ENCODE peak calls at places on chromosomes 16 and 17, in eight cellular contexts. One of them, this sample, is unnamed.

GRCh38 chr16:64253525-64253924 is 868.3 kb downstream of the CDH11 start:
- DNase-seq in G401: no peak
- DNase-seq in NCI-H146: no peak
- DNase-seq in neural crest cell: no peak
- DNase-seq in caudate nucleus: no peak
- DNase-seq in stimulated activated CD8-positive, alpha-beta memory T cell treated with anti-CD3 and anti-CD28 coated beads, Interleukin-7, amount 100 ng/mL, for 48 hours: no peak
- DNase-seq in cardiac muscle cell: no peak
- DNase-seq in HT-29: no peak
- DNase-seq in this sample: no peak

GRCh38 chr17:71142333-71142732 is 973.0 kb downstream of the KCNJ2 start:
- DNase-seq in HT-29: no peak
- DNase-seq in G401: no peak
- DNase-seq in caudate nucleus: no peak
- DNase-seq in cardiac muscle cell: peak; percentile 1
- DNase-seq in neural crest cell: no peak
- DNase-seq in stimulated activated CD8-positive, alpha-beta memory T cell treated with anti-CD3 and anti-CD28 coated beads, Interleukin-7, amount 100 ng/mL, for 48 hours: no peak
- DNase-seq in NCI-H146: peak; percentile 51
- DNase-seq in this sample: no peak

GRCh38 chr17:47099451-47099986 is 89.6 kb downstream of the CDC27 start:
- DNase-seq in HT-29: no peak
- DNase-seq in cardiac muscle cell: no peak
- DNase-seq in G401: peak; percentile 17
- DNase-seq in neural crest cell: no peak
- DNase-seq in caudate nucleus: no peak
- DNase-seq in stimulated activated CD8-positive, alpha-beta memory T cell treated with anti-CD3 and anti-CD28 coated beads, Interleukin-7, amount 100 ng/mL, for 48 hours: no peak
- DNase-seq in NCI-H146: no peak
- DNase-seq in this sample: no peak

GRCh38 chr17:19533036-19533717 is 477 bp upstream of the SLC47A1 start:
- DNase-seq in stimulated activated CD8-positive, alpha-beta memory T cell treated with anti-CD3 and anti-CD28 coated beads, Interleukin-7, amount 100 ng/mL, for 48 hours: no peak
- DNase-seq in NCI-H146: no peak
- DNase-seq in cardiac muscle cell: no peak
- DNase-seq in neural crest cell: no peak
- DNase-seq in HT-29: no peak
- DNase-seq in caudate nucleus: no peak
- DNase-seq in G401: no peak
- DNase-seq in this sample: no peak

GRCh38 chr17:75998327-75998795 is 2.3 kb upstream of the CDK3 start:
- DNase-seq in caudate nucleus: no peak
- DNase-seq in stimulated activated CD8-positive, alpha-beta memory T cell treated with anti-CD3 and anti-CD28 coated beads, Interleukin-7, amount 100 ng/mL, for 48 hours: no peak
- DNase-seq in G401: no peak
- DNase-seq in HT-29: peak; percentile 21
- DNase-seq in cardiac muscle cell: no peak
- DNase-seq in NCI-H146: peak; percentile 76
- DNase-seq in neural crest cell: no peak
- DNase-seq in this sample: no peak

GRCh38 chr16:90035902-90036301 is 16.6 kb upstream of the DBNDD1 start:
- DNase-seq in caudate nucleus: no peak
- DNase-seq in NCI-H146: no peak
- DNase-seq in stimulated activated CD8-positive, alpha-beta memory T cell treated with anti-CD3 and anti-CD28 coated beads, Interleukin-7, amount 100 ng/mL, for 48 hours: no peak
- DNase-seq in G401: no peak
- DNase-seq in neural crest cell: no peak
- DNase-seq in HT-29: no peak
- DNase-seq in cardiac muscle cell: no peak
- DNase-seq in this sample: no peak

GRCh38 chr17:76512366-76513305 is 11.4 kb upstream of the RHBDF2 start:
- DNase-seq in neural crest cell: no peak
- DNase-seq in cardiac muscle cell: no peak
- DNase-seq in G401: no peak
- DNase-seq in caudate nucleus: no peak
- DNase-seq in NCI-H146: no peak
- DNase-seq in HT-29: no peak
- DNase-seq in stimulated activated CD8-positive, alpha-beta memory T cell treated with anti-CD3 and anti-CD28 coated beads, Interleukin-7, amount 100 ng/mL, for 48 hours: no peak
- DNase-seq in this sample: no peak

GRCh38 chr16:81447383-81448101 is 2.9 kb downstream of the CMIP start:
- DNase-seq in neural crest cell: no peak
- DNase-seq in cardiac muscle cell: peak; percentile 15
- DNase-seq in caudate nucleus: no peak
- DNase-seq in G401: no peak
- DNase-seq in HT-29: peak; percentile 68
- DNase-seq in NCI-H146: peak; percentile 12
- DNase-seq in stimulated activated CD8-positive, alpha-beta memory T cell treated with anti-CD3 and anti-CD28 coated beads, Interleukin-7, amount 100 ng/mL, for 48 hours: no peak
- DNase-seq in this sample: no peak

GRCh38 chr17:32277284-32277683 is 11.7 kb downstream of the RHBDL3 start:
- DNase-seq in cardiac muscle cell: peak; percentile 52
- DNase-seq in neural crest cell: no peak
- DNase-seq in NCI-H146: no peak
- DNase-seq in HT-29: no peak
- DNase-seq in caudate nucleus: no peak
- DNase-seq in G401: no peak
- DNase-seq in stimulated activated CD8-positive, alpha-beta memory T cell treated with anti-CD3 and anti-CD28 coated beads, Interleukin-7, amount 100 ng/mL, for 48 hours: no peak
- DNase-seq in this sample: no peak

GRCh38 chr16:80614908-80615696 is 74.3 kb downstream of the DYNLRB2 start:
- DNase-seq in stimulated activated CD8-positive, alpha-beta memory T cell treated with anti-CD3 and anti-CD28 coated beads, Interleukin-7, amount 100 ng/mL, for 48 hours: no peak
- DNase-seq in G401: no peak
- DNase-seq in caudate nucleus: no peak
- DNase-seq in cardiac muscle cell: no peak
- DNase-seq in HT-29: peak; percentile 18
- DNase-seq in NCI-H146: no peak
- DNase-seq in neural crest cell: no peak
- DNase-seq in this sample: no peak

GRCh38 chr16:53022374-53022773 is 30.3 kb downstream of the CHD9NB start:
- DNase-seq in G401: peak; percentile 65
- DNase-seq in stimulated activated CD8-positive, alpha-beta memory T cell treated with anti-CD3 and anti-CD28 coated beads, Interleukin-7, amount 100 ng/mL, for 48 hours: no peak
- DNase-seq in caudate nucleus: peak; percentile 3
- DNase-seq in NCI-H146: peak; percentile 49
- DNase-seq in cardiac muscle cell: peak; percentile 76
- DNase-seq in HT-29: peak; percentile 69
- DNase-seq in neural crest cell: peak; percentile 47
- DNase-seq in this sample: peak; percentile 7

GRCh38 chr17:27873211-27873610 is 20.0 kb downstream of the LYRM9 start:
- DNase-seq in stimulated activated CD8-positive, alpha-beta memory T cell treated with anti-CD3 and anti-CD28 coated beads, Interleukin-7, amount 100 ng/mL, for 48 hours: no peak
- DNase-seq in NCI-H146: no peak
- DNase-seq in HT-29: no peak
- DNase-seq in neural crest cell: no peak
- DNase-seq in cardiac muscle cell: no peak
- DNase-seq in G401: no peak
- DNase-seq in caudate nucleus: no peak
- DNase-seq in this sample: no peak

GRCh38 chr17:77884019-77884418 is 74.5 kb upstream of the TNRC6C start:
- DNase-seq in neural crest cell: peak; percentile 53
- DNase-seq in NCI-H146: peak; percentile 58
- DNase-seq in HT-29: no peak
- DNase-seq in G401: peak; percentile 97
- DNase-seq in caudate nucleus: peak; percentile 89
- DNase-seq in stimulated activated CD8-positive, alpha-beta memory T cell treated with anti-CD3 and anti-CD28 coated beads, Interleukin-7, amount 100 ng/mL, for 48 hours: no peak
- DNase-seq in cardiac muscle cell: peak; percentile 73
- DNase-seq in this sample: peak; percentile 93

GRCh38 chr16:86387461-86388440 is 122.6 kb upstream of the FOXF1 start:
- DNase-seq in caudate nucleus: no peak
- DNase-seq in stimulated activated CD8-positive, alpha-beta memory T cell treated with anti-CD3 and anti-CD28 coated beads, Interleukin-7, amount 100 ng/mL, for 48 hours: no peak
- DNase-seq in cardiac muscle cell: no peak
- DNase-seq in neural crest cell: no peak
- DNase-seq in HT-29: no peak
- DNase-seq in NCI-H146: no peak
- DNase-seq in G401: no peak
- DNase-seq in this sample: no peak

GRCh38 chr16:65111306-65111705 is 10.6 kb downstream of the CDH11 start:
- DNase-seq in cardiac muscle cell: no peak
- DNase-seq in stimulated activated CD8-positive, alpha-beta memory T cell treated with anti-CD3 and anti-CD28 coated beads, Interleukin-7, amount 100 ng/mL, for 48 hours: no peak
- DNase-seq in caudate nucleus: no peak
- DNase-seq in neural crest cell: no peak
- DNase-seq in G401: no peak
- DNase-seq in HT-29: no peak
- DNase-seq in NCI-H146: no peak
- DNase-seq in this sample: no peak

GRCh38 chr16:67241008-67241900 is 6.0 kb downstream of the FHOD1 start:
- DNase-seq in neural crest cell: no peak
- DNase-seq in G401: no peak
- DNase-seq in caudate nucleus: no peak
- DNase-seq in HT-29: peak; percentile 46
- DNase-seq in cardiac muscle cell: no peak
- DNase-seq in stimulated activated CD8-positive, alpha-beta memory T cell treated with anti-CD3 and anti-CD28 coated beads, Interleukin-7, amount 100 ng/mL, for 48 hours: no peak
- DNase-seq in NCI-H146: no peak
- DNase-seq in this sample: no peak

GRCh38 chr16:9138731-9139501 is 47.5 kb downstream of the HAPSTR1 start:
- DNase-seq in cardiac muscle cell: peak; percentile 84
- DNase-seq in neural crest cell: peak; percentile 82
- DNase-seq in stimulated activated CD8-positive, alpha-beta memory T cell treated with anti-CD3 and anti-CD28 coated beads, Interleukin-7, amount 100 ng/mL, for 48 hours: peak; percentile 63
- DNase-seq in G401: peak; percentile 75
- DNase-seq in caudate nucleus: peak; percentile 65
- DNase-seq in NCI-H146: peak; percentile 57
- DNase-seq in HT-29: peak; percentile 53
- DNase-seq in this sample: peak; percentile 55

GRCh38 chr16:11420895-11421294 is 75.6 kb downstream of the RMI2 start:
- DNase-seq in G401: no peak
- DNase-seq in HT-29: no peak
- DNase-seq in stimulated activated CD8-positive, alpha-beta memory T cell treated with anti-CD3 and anti-CD28 coated beads, Interleukin-7, amount 100 ng/mL, for 48 hours: no peak
- DNase-seq in neural crest cell: no peak
- DNase-seq in NCI-H146: no peak
- DNase-seq in cardiac muscle cell: no peak
- DNase-seq in caudate nucleus: no peak
- DNase-seq in this sample: no peak

GRCh38 chr16:23293016-23293415 is 9.1 kb upstream of the SCNN1B start:
- DNase-seq in NCI-H146: no peak
- DNase-seq in HT-29: no peak
- DNase-seq in neural crest cell: no peak
- DNase-seq in stimulated activated CD8-positive, alpha-beta memory T cell treated with anti-CD3 and anti-CD28 coated beads, Interleukin-7, amount 100 ng/mL, for 48 hours: no peak
- DNase-seq in G401: no peak
- DNase-seq in cardiac muscle cell: no peak
- DNase-seq in caudate nucleus: no peak
- DNase-seq in this sample: no peak

GRCh38 chr17:1150863-1151685 is 28.7 kb downstream of the ABR start:
- DNase-seq in stimulated activated CD8-positive, alpha-beta memory T cell treated with anti-CD3 and anti-CD28 coated beads, Interleukin-7, amount 100 ng/mL, for 48 hours: no peak
- DNase-seq in neural crest cell: no peak
- DNase-seq in NCI-H146: no peak
- DNase-seq in G401: no peak
- DNase-seq in HT-29: no peak
- DNase-seq in cardiac muscle cell: no peak
- DNase-seq in caudate nucleus: no peak
- DNase-seq in this sample: no peak

GRCh38 chr17:13415877-13416416 is 185.8 kb downstream of the HS3ST3A1 start:
- DNase-seq in cardiac muscle cell: peak; percentile 13
- DNase-seq in G401: no peak
- DNase-seq in stimulated activated CD8-positive, alpha-beta memory T cell treated with anti-CD3 and anti-CD28 coated beads, Interleukin-7, amount 100 ng/mL, for 48 hours: no peak
- DNase-seq in caudate nucleus: no peak
- DNase-seq in NCI-H146: no peak
- DNase-seq in HT-29: no peak
- DNase-seq in neural crest cell: no peak
- DNase-seq in this sample: no peak

GRCh38 chr16:66740010-66740409 is 11.4 kb downstream of the DYNC1LI2 start:
- DNase-seq in neural crest cell: peak; percentile 33
- DNase-seq in caudate nucleus: no peak
- DNase-seq in NCI-H146: peak; percentile 1
- DNase-seq in G401: peak; percentile 27
- DNase-seq in cardiac muscle cell: peak; percentile 67
- DNase-seq in stimulated activated CD8-positive, alpha-beta memory T cell treated with anti-CD3 and anti-CD28 coated beads, Interleukin-7, amount 100 ng/mL, for 48 hours: no peak
- DNase-seq in HT-29: peak; percentile 59
- DNase-seq in this sample: no peak

GRCh38 chr17:64732336-64733006 is 70.4 kb upstream of the SMURF2 start:
- DNase-seq in HT-29: peak; percentile 50
- DNase-seq in neural crest cell: no peak
- DNase-seq in G401: peak; percentile 27
- DNase-seq in stimulated activated CD8-positive, alpha-beta memory T cell treated with anti-CD3 and anti-CD28 coated beads, Interleukin-7, amount 100 ng/mL, for 48 hours: no peak
- DNase-seq in cardiac muscle cell: no peak
- DNase-seq in NCI-H146: no peak
- DNase-seq in caudate nucleus: no peak
- DNase-seq in this sample: no peak

GRCh38 chr17:74935585-74936469 is at the start of gene OTOP3:
- DNase-seq in G401: no peak
- DNase-seq in stimulated activated CD8-positive, alpha-beta memory T cell treated with anti-CD3 and anti-CD28 coated beads, Interleukin-7, amount 100 ng/mL, for 48 hours: no peak
- DNase-seq in HT-29: no peak
- DNase-seq in cardiac muscle cell: no peak
- DNase-seq in NCI-H146: peak; percentile 91
- DNase-seq in neural crest cell: no peak
- DNase-seq in caudate nucleus: no peak
- DNase-seq in this sample: no peak

GRCh38 chr17:73394523-73395450 is 83.0 kb upstream of the CDC42EP4 start:
- DNase-seq in stimulated activated CD8-positive, alpha-beta memory T cell treated with anti-CD3 and anti-CD28 coated beads, Interleukin-7, amount 100 ng/mL, for 48 hours: no peak
- DNase-seq in NCI-H146: no peak
- DNase-seq in neural crest cell: no peak
- DNase-seq in cardiac muscle cell: no peak
- DNase-seq in G401: no peak
- DNase-seq in caudate nucleus: no peak
- DNase-seq in HT-29: no peak
- DNase-seq in this sample: no peak

GRCh38 chr17:82959242-82959930 is 119.6 kb upstream of the ZNF750 start:
- DNase-seq in G401: no peak
- DNase-seq in HT-29: no peak
- DNase-seq in cardiac muscle cell: no peak
- DNase-seq in NCI-H146: no peak
- DNase-seq in neural crest cell: no peak
- DNase-seq in stimulated activated CD8-positive, alpha-beta memory T cell treated with anti-CD3 and anti-CD28 coated beads, Interleukin-7, amount 100 ng/mL, for 48 hours: no peak
- DNase-seq in caudate nucleus: no peak
- DNase-seq in this sample: no peak

GRCh38 chr17:45143767-45144198 is 4.5 kb upstream of the HEXIM1 start:
- DNase-seq in cardiac muscle cell: no peak
- DNase-seq in caudate nucleus: no peak
- DNase-seq in neural crest cell: no peak
- DNase-seq in stimulated activated CD8-positive, alpha-beta memory T cell treated with anti-CD3 and anti-CD28 coated beads, Interleukin-7, amount 100 ng/mL, for 48 hours: no peak
- DNase-seq in NCI-H146: no peak
- DNase-seq in G401: peak; percentile 70
- DNase-seq in HT-29: no peak
- DNase-seq in this sample: peak; percentile 67

GRCh38 chr17:67245694-67246397 is 850 bp upstream of the HELZ start:
- DNase-seq in G401: peak; percentile 18
- DNase-seq in caudate nucleus: no peak
- DNase-seq in stimulated activated CD8-positive, alpha-beta memory T cell treated with anti-CD3 and anti-CD28 coated beads, Interleukin-7, amount 100 ng/mL, for 48 hours: no peak
- DNase-seq in neural crest cell: peak; percentile 38
- DNase-seq in NCI-H146: peak; percentile 38
- DNase-seq in cardiac muscle cell: peak; percentile 79
- DNase-seq in HT-29: peak; percentile 60
- DNase-seq in this sample: no peak

GRCh38 chr16:75341934-75342811 is 90.7 kb upstream of the BCAR1 start:
- DNase-seq in HT-29: peak; percentile 42
- DNase-seq in G401: no peak
- DNase-seq in stimulated activated CD8-positive, alpha-beta memory T cell treated with anti-CD3 and anti-CD28 coated beads, Interleukin-7, amount 100 ng/mL, for 48 hours: no peak
- DNase-seq in caudate nucleus: no peak
- DNase-seq in cardiac muscle cell: no peak
- DNase-seq in neural crest cell: no peak
- DNase-seq in NCI-H146: no peak
- DNase-seq in this sample: no peak

GRCh38 chr17:78706271-78706915 is 75.7 kb downstream of the CYTH1 start:
- DNase-seq in caudate nucleus: no peak
- DNase-seq in neural crest cell: no peak
- DNase-seq in G401: no peak
- DNase-seq in NCI-H146: no peak
- DNase-seq in cardiac muscle cell: no peak
- DNase-seq in stimulated activated CD8-positive, alpha-beta memory T cell treated with anti-CD3 and anti-CD28 coated beads, Interleukin-7, amount 100 ng/mL, for 48 hours: no peak
- DNase-seq in HT-29: no peak
- DNase-seq in this sample: no peak

This sample was measured in putamen.